ENCODE peak calls at places on chromosomes 6 and 20, in seven cellular contexts. F is NCI-H1105 treated with DMSO at 0.1 percent for 48 hours, M is HuH-7.5, Y is hypothalamus, K is endothelial cell, P is BJ, H is T-cell. R is an unnamed sample.

GRCh38 chr20:2133318-2134183 is 31.9 kb downstream of the STK35 start:
- DNase-seq in P (peak), M (no peak), K (no peak), Y (no peak), F (no peak), H (no peak), R (peak)

GRCh38 chr6:90216081-90216977 is 80.3 kb downstream of the BACH2 start:
- DNase-seq in K (peak), F (no peak), P (no peak), Y (no peak), M (peak), H (no peak), R (no peak)

GRCh38 chr6:8065519-8065911 is 1.3 kb upstream of the BLOC1S5 start:
- DNase-seq in Y (no peak), P (no peak), K (no peak), H (no peak), F (no peak), M (no peak), R (no peak)

GRCh38 chr6:67184405-67184804 is 1450.7 kb upstream of the ADGRB3 start:
- DNase-seq in F (no peak), K (no peak), M (no peak), Y (no peak), P (no peak), H (no peak), R (no peak)

GRCh38 chr6:140202964-140203363 is 828.5 kb upstream of the CITED2 start:
- DNase-seq in P (no peak), Y (no peak), M (no peak), H (no peak), K (no peak), F (no peak), R (no peak)

GRCh38 chr6:155126727-155127439 is 131.8 kb downstream of the TIAM2 start:
- DNase-seq in F (no peak), K (no peak), P (no peak), Y (no peak), M (peak), H (no peak), R (peak)

GRCh38 chr6:79649016-79649415 is 17.9 kb downstream of the SH3BGRL2 start:
- DNase-seq in H (no peak), M (no peak), Y (no peak), K (no peak), F (no peak), P (no peak), R (no peak)

GRCh38 chr6:35764238-35764896 is 12.0 kb upstream of the CLPSL2 start:
- DNase-seq in M (no peak), Y (no peak), H (no peak), K (no peak), P (no peak), F (no peak), R (no peak)

GRCh38 chr6:142846883-142847287 is 98.1 kb downstream of the HIVEP2 start:
- DNase-seq in M (no peak), H (no peak), P (peak), F (no peak), Y (no peak), K (no peak), R (peak)

GRCh38 chr6:142301421-142302391 is at the start of gene ADGRG6:
- DNase-seq in Y (no peak), F (peak), M (peak), P (no peak), H (peak), K (peak), R (peak)

GRCh38 chr6:140987364-140988135 is 1145.2 kb upstream of the GJE1 start:
- DNase-seq in P (no peak), M (no peak), Y (no peak), F (no peak), K (no peak), H (no peak), R (no peak)

GRCh38 chr6:83708970-83709747 is at the start of gene SNAP91:
- DNase-seq in M (peak), Y (peak), P (no peak), H (no peak), K (peak), F (peak), R (no peak)

GRCh38 chr20:57056651-57057050 is 209.8 kb downstream of the BMP7 start:
- DNase-seq in K (no peak), M (no peak), H (no peak), P (no peak), F (no peak), Y (no peak), R (peak)

GRCh38 chr6:108942556-108943492 is 94.6 kb downstream of the ARMC2 start:
- DNase-seq in F (no peak), M (no peak), P (no peak), K (peak), Y (no peak), H (peak), R (no peak)

GRCh38 chr20:19784511-19785172 is 26.6 kb downstream of the RIN2 start:
- DNase-seq in Y (no peak), M (peak), P (no peak), K (peak), H (no peak), F (peak), R (peak)

GRCh38 chr20:22274330-22274729 is 310.0 kb downstream of the FOXA2 start:
- DNase-seq in Y (no peak), H (no peak), P (no peak), F (no peak), K (no peak), M (no peak), R (no peak)

GRCh38 chr6:105036371-105036770 is 79.5 kb downstream of the LIN28B start:
- DNase-seq in M (no peak), K (no peak), H (no peak), F (no peak), Y (no peak), P (no peak), R (no peak)

GRCh38 chr6:157107915-157108651 is 215.2 kb downstream of the TMEM242 start:
- DNase-seq in K (no peak), M (no peak), F (no peak), H (no peak), P (peak), Y (no peak), R (peak)

GRCh38 chr6:14000901-14001300 is 76.1 kb downstream of the RNF182 start:
- DNase-seq in H (no peak), K (no peak), Y (no peak), P (no peak), M (no peak), F (no peak), R (no peak)

GRCh38 chr6:7058250-7058923 is 49.4 kb upstream of the RREB1 start:
- DNase-seq in M (peak), K (no peak), Y (no peak), F (no peak), P (peak), H (no peak), R (peak)

GRCh38 chr20:10414982-10415650 is 18.9 kb downstream of the MKKS start:
- DNase-seq in Y (no peak), M (no peak), F (no peak), P (no peak), H (no peak), K (no peak), R (peak)

GRCh38 chr20:19129976-19130612 is 82.3 kb upstream of the SLC24A3 start:
- DNase-seq in H (no peak), M (no peak), F (peak), Y (no peak), P (no peak), K (no peak), R (no peak)

GRCh38 chr20:32674362-32674789 is 635 bp upstream of the C20orf203 start:
- DNase-seq in P (no peak), Y (no peak), F (peak), M (peak), K (peak), H (peak), R (peak)

GRCh38 chr6:38725414-38726183 is 10.5 kb downstream of the DNAH8 start:
- DNase-seq in K (no peak), H (no peak), P (no peak), M (no peak), F (no peak), Y (no peak), R (peak)

GRCh38 chr6:81307640-81308214 is 444.8 kb downstream of the TENT5A start:
- DNase-seq in Y (no peak), H (no peak), P (no peak), M (no peak), K (no peak), F (no peak), R (no peak)

GRCh38 chr6:34692280-34692679 is 4.3 kb downstream of the ILRUN start:
- DNase-seq in H (no peak), Y (no peak), P (no peak), K (no peak), M (no peak), F (no peak), R (no peak)

GRCh38 chr6:125780540-125781306 is 10.0 kb upstream of the NCOA7 start:
- DNase-seq in H (peak), P (no peak), Y (peak), F (peak), M (no peak), K (peak), R (peak)

GRCh38 chr20:47252879-47253307 is 103.6 kb downstream of the ZMYND8 start:
- DNase-seq in P (no peak), H (no peak), F (no peak), M (no peak), K (no peak), Y (no peak), R (no peak)

GRCh38 chr6:169999367-169999766 is 247.9 kb downstream of the ERMARD start:
- DNase-seq in F (no peak), K (no peak), M (no peak), H (no peak), P (no peak), Y (no peak), R (no peak)

R was measured in PC-3.